ENCODE peak calls at places on chromosomes 4 and X, in ten cellular contexts. One of them, this sample, is unnamed.

GRCh38 chrX:19775830-19776498 is 111.4 kb downstream of the SH3KBP1 start:
- DNase-seq in A549: no peak
- DNase-seq in breast epithelium: no peak
- DNase-seq in MM.1S: no peak
- DNase-seq in fibroblast of lung: no peak
- DNase-seq in testis: no peak
- DNase-seq in body of pancreas: no peak
- DNase-seq in pancreas: no peak
- DNase-seq in cardiac muscle cell: no peak
- DNase-seq in mesenchymal stem cell: no peak
- DNase-seq in this sample: no peak

GRCh38 chrX:111386884-111387283 is 25.1 kb downstream of the DCX start:
- DNase-seq in A549: no peak
- DNase-seq in breast epithelium: no peak
- DNase-seq in MM.1S: no peak
- DNase-seq in fibroblast of lung: no peak
- DNase-seq in testis: no peak
- DNase-seq in body of pancreas: no peak
- DNase-seq in pancreas: no peak
- DNase-seq in cardiac muscle cell: no peak
- DNase-seq in mesenchymal stem cell: peak; percentile 4
- DNase-seq in this sample: no peak

GRCh38 chrX:139538907-139539593 is 8.5 kb downstream of the F9 start:
- DNase-seq in A549: no peak
- DNase-seq in breast epithelium: no peak
- DNase-seq in MM.1S: no peak
- DNase-seq in fibroblast of lung: peak; percentile 2
- DNase-seq in testis: no peak
- DNase-seq in body of pancreas: no peak
- DNase-seq in pancreas: no peak
- DNase-seq in cardiac muscle cell: no peak
- DNase-seq in mesenchymal stem cell: no peak
- DNase-seq in this sample: no peak

GRCh38 chrX:46599051-46599560 is 25.5 kb downstream of the CHST7 start:
- DNase-seq in A549: no peak
- DNase-seq in breast epithelium: no peak
- DNase-seq in MM.1S: no peak
- DNase-seq in fibroblast of lung: no peak
- DNase-seq in testis: no peak
- DNase-seq in body of pancreas: no peak
- DNase-seq in pancreas: no peak
- DNase-seq in cardiac muscle cell: no peak
- DNase-seq in mesenchymal stem cell: peak; percentile 33
- DNase-seq in this sample: no peak

GRCh38 chr4:4333265-4333706 is 43.2 kb downstream of the ZBTB49 start:
- DNase-seq in A549: no peak
- DNase-seq in breast epithelium: peak; percentile 78
- DNase-seq in MM.1S: no peak
- DNase-seq in fibroblast of lung: peak; percentile 90
- DNase-seq in testis: peak; percentile 66
- DNase-seq in body of pancreas: no peak
- DNase-seq in pancreas: no peak
- DNase-seq in cardiac muscle cell: peak; percentile 96
- DNase-seq in mesenchymal stem cell: peak; percentile 93
- DNase-seq in this sample: no peak

GRCh38 chr4:176660561-176660960 is 132.2 kb downstream of the VEGFC start:
- DNase-seq in A549: peak; percentile 2
- DNase-seq in breast epithelium: no peak
- DNase-seq in MM.1S: no peak
- DNase-seq in fibroblast of lung: no peak
- DNase-seq in testis: peak; percentile 26
- DNase-seq in body of pancreas: no peak
- DNase-seq in pancreas: no peak
- DNase-seq in cardiac muscle cell: no peak
- DNase-seq in mesenchymal stem cell: peak; percentile 6
- DNase-seq in this sample: no peak

GRCh38 chr4:73620115-73620792 is at the start of gene RASSF6:
- DNase-seq in A549: no peak
- DNase-seq in breast epithelium: peak; percentile 73
- DNase-seq in MM.1S: peak; percentile 81
- DNase-seq in fibroblast of lung: peak; percentile 20
- DNase-seq in testis: no peak
- DNase-seq in body of pancreas: peak; percentile 92
- DNase-seq in pancreas: peak; percentile 93
- DNase-seq in cardiac muscle cell: no peak
- DNase-seq in mesenchymal stem cell: no peak
- DNase-seq in this sample: no peak

GRCh38 chrX:97066381-97066780 is 182.7 kb downstream of the RPA4 start:
- DNase-seq in A549: no peak
- DNase-seq in breast epithelium: no peak
- DNase-seq in MM.1S: no peak
- DNase-seq in fibroblast of lung: no peak
- DNase-seq in testis: no peak
- DNase-seq in body of pancreas: no peak
- DNase-seq in pancreas: no peak
- DNase-seq in cardiac muscle cell: no peak
- DNase-seq in mesenchymal stem cell: no peak
- DNase-seq in this sample: no peak

GRCh38 chrX:136215559-136215958 is 35.6 kb downstream of the MAP7D3 start:
- DNase-seq in A549: no peak
- DNase-seq in breast epithelium: no peak
- DNase-seq in MM.1S: no peak
- DNase-seq in fibroblast of lung: peak; percentile 72
- DNase-seq in testis: no peak
- DNase-seq in body of pancreas: no peak
- DNase-seq in pancreas: no peak
- DNase-seq in cardiac muscle cell: no peak
- DNase-seq in mesenchymal stem cell: peak; percentile 52
- DNase-seq in this sample: no peak

GRCh38 chr4:10098770-10099139 is 17.8 kb downstream of the WDR1 start:
- DNase-seq in A549: no peak
- DNase-seq in breast epithelium: no peak
- DNase-seq in MM.1S: no peak
- DNase-seq in fibroblast of lung: peak; percentile 88
- DNase-seq in testis: no peak
- DNase-seq in body of pancreas: no peak
- DNase-seq in pancreas: no peak
- DNase-seq in cardiac muscle cell: peak; percentile 44
- DNase-seq in mesenchymal stem cell: peak; percentile 74
- DNase-seq in this sample: no peak

GRCh38 chr4:73862357-73862756 is 6.8 kb upstream of the CXCL1 start:
- DNase-seq in A549: no peak
- DNase-seq in breast epithelium: no peak
- DNase-seq in MM.1S: no peak
- DNase-seq in fibroblast of lung: peak; percentile 45
- DNase-seq in testis: no peak
- DNase-seq in body of pancreas: no peak
- DNase-seq in pancreas: no peak
- DNase-seq in cardiac muscle cell: no peak
- DNase-seq in mesenchymal stem cell: peak; percentile 67
- DNase-seq in this sample: no peak

GRCh38 chrX:47941423-47941822 is 62.4 kb downstream of the ZNF182 start:
- DNase-seq in A549: no peak
- DNase-seq in breast epithelium: no peak
- DNase-seq in MM.1S: peak; percentile 71
- DNase-seq in fibroblast of lung: no peak
- DNase-seq in testis: no peak
- DNase-seq in body of pancreas: no peak
- DNase-seq in pancreas: no peak
- DNase-seq in cardiac muscle cell: no peak
- DNase-seq in mesenchymal stem cell: no peak
- DNase-seq in this sample: no peak

GRCh38 chrX:47940448-47940847 is 63.3 kb downstream of the ZNF182 start:
- DNase-seq in A549: no peak
- DNase-seq in breast epithelium: no peak
- DNase-seq in MM.1S: no peak
- DNase-seq in fibroblast of lung: no peak
- DNase-seq in testis: no peak
- DNase-seq in body of pancreas: no peak
- DNase-seq in pancreas: no peak
- DNase-seq in cardiac muscle cell: no peak
- DNase-seq in mesenchymal stem cell: no peak
- DNase-seq in this sample: no peak

GRCh38 chrX:47936940-47937317 is 66.9 kb downstream of the ZNF182 start:
- DNase-seq in A549: no peak
- DNase-seq in breast epithelium: no peak
- DNase-seq in MM.1S: peak; percentile 25
- DNase-seq in fibroblast of lung: no peak
- DNase-seq in testis: no peak
- DNase-seq in body of pancreas: no peak
- DNase-seq in pancreas: no peak
- DNase-seq in cardiac muscle cell: no peak
- DNase-seq in mesenchymal stem cell: no peak
- DNase-seq in this sample: no peak

DNA sequence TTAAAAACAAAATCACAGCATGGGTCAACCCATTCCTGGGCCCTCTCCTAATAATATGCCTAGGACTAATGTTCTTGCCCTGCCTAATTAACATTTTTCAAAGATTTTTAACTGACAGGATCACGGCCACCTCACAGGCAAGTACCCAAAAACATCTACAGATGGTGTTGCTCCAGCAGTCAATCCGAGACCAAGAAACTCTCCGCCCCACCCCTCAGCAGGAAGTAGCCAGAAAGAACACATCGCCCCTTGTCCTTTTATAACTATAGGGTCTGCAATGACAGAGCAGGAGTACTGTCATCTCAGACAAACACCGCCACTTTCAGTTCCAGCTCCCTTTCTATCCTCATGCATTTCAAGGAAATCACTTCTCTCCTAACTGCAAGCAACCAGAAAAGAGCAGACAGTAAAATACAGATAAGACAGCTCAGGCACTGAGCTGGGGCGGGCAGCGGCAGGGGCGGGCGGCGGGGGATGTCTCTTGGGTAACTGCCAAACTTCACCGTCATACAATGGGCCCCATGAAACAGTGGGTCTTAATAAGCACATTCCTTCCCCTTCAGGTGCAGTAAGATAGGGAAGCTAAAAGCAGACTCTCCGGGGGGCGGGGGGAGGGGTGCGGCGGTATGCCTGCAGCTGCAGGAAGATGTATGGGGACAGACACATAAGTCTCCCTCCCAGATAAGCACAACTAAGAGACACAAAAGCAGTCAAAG is 67.4 kb downstream of the ZNF182 start:
- DNase-seq in A549: no peak
- DNase-seq in breast epithelium: no peak
- DNase-seq in MM.1S: peak; percentile 80
- DNase-seq in fibroblast of lung: peak; percentile 6
- DNase-seq in testis: no peak
- DNase-seq in body of pancreas: no peak
- DNase-seq in pancreas: no peak
- DNase-seq in cardiac muscle cell: peak; percentile 25
- DNase-seq in mesenchymal stem cell: no peak
- DNase-seq in this sample: no peak
- H3K27ac ChIP-seq in A549: no peak overlapping the region
- H3K27ac ChIP-seq in breast epithelium: no peak overlapping the region
- H3K27ac ChIP-seq in MM.1S: peak overlapping the region; percentile 93
- H3K27ac ChIP-seq in fibroblast of lung: no peak overlapping the region
- H3K27ac ChIP-seq in testis: no peak overlapping the region
- H3K27ac ChIP-seq in body of pancreas: no peak overlapping the region
- H3K27ac ChIP-seq in pancreas: no peak overlapping the region
- H3K27ac ChIP-seq in cardiac muscle cell: peak overlapping the region; percentile 78
- H3K27ac ChIP-seq in mesenchymal stem cell: no peak overlapping the region
- H3K27ac ChIP-seq in this sample: no peak overlapping the region

GRCh38 chr4:76754439-76754838 is 143.5 kb downstream of the SOWAHB start:
- DNase-seq in A549: no peak
- DNase-seq in breast epithelium: no peak
- DNase-seq in MM.1S: no peak
- DNase-seq in fibroblast of lung: no peak
- DNase-seq in testis: no peak
- DNase-seq in body of pancreas: no peak
- DNase-seq in pancreas: peak; percentile 40
- DNase-seq in cardiac muscle cell: no peak
- DNase-seq in mesenchymal stem cell: no peak
- DNase-seq in this sample: no peak

GRCh38 chr4:76755756-76756155 is 142.2 kb downstream of the SOWAHB start:
- DNase-seq in A549: no peak
- DNase-seq in breast epithelium: no peak
- DNase-seq in MM.1S: no peak
- DNase-seq in fibroblast of lung: peak; percentile 57
- DNase-seq in testis: no peak
- DNase-seq in body of pancreas: no peak
- DNase-seq in pancreas: no peak
- DNase-seq in cardiac muscle cell: no peak
- DNase-seq in mesenchymal stem cell: no peak
- DNase-seq in this sample: no peak

GRCh38 chr4:76751612-76752343 is 146.2 kb downstream of the SOWAHB start:
- DNase-seq in A549: no peak
- DNase-seq in breast epithelium: no peak
- DNase-seq in MM.1S: no peak
- DNase-seq in fibroblast of lung: no peak
- DNase-seq in testis: no peak
- DNase-seq in body of pancreas: no peak
- DNase-seq in pancreas: no peak
- DNase-seq in cardiac muscle cell: no peak
- DNase-seq in mesenchymal stem cell: no peak
- DNase-seq in this sample: no peak

GRCh38 chr4:76752911-76753494 is 144.9 kb downstream of the SOWAHB start:
- DNase-seq in A549: no peak
- DNase-seq in breast epithelium: no peak
- DNase-seq in MM.1S: no peak
- DNase-seq in fibroblast of lung: peak; percentile 99
- DNase-seq in testis: no peak
- DNase-seq in body of pancreas: no peak
- DNase-seq in pancreas: no peak
- DNase-seq in cardiac muscle cell: peak; percentile 93
- DNase-seq in mesenchymal stem cell: peak; percentile 98
- DNase-seq in this sample: no peak

GRCh38 chr4:76753814-76754213 is 144.1 kb downstream of the SOWAHB start:
- DNase-seq in A549: no peak
- DNase-seq in breast epithelium: no peak
- DNase-seq in MM.1S: no peak
- DNase-seq in fibroblast of lung: peak; percentile 97
- DNase-seq in testis: no peak
- DNase-seq in body of pancreas: no peak
- DNase-seq in pancreas: no peak
- DNase-seq in cardiac muscle cell: peak; percentile 86
- DNase-seq in mesenchymal stem cell: peak; percentile 94
- DNase-seq in this sample: no peak
- H3K27ac ChIP-seq in A549: peak overlapping the region; percentile 67
- H3K27ac ChIP-seq in breast epithelium: peak overlapping the region; percentile 34
- H3K27ac ChIP-seq in MM.1S: no peak overlapping the region
- H3K27ac ChIP-seq in fibroblast of lung: peak overlapping the region; percentile 96
- H3K27ac ChIP-seq in testis: no peak overlapping the region
- H3K27ac ChIP-seq in body of pancreas: no peak overlapping the region
- H3K27ac ChIP-seq in pancreas: no peak overlapping the region
- H3K27ac ChIP-seq in cardiac muscle cell: no peak overlapping the region
- H3K27ac ChIP-seq in mesenchymal stem cell: peak overlapping the region; percentile 93
- H3K27ac ChIP-seq in this sample: no peak overlapping the region

GRCh38 chr4:55445921-55446577 is 50.3 kb downstream of the TMEM165 start:
- DNase-seq in A549: no peak
- DNase-seq in breast epithelium: no peak
- DNase-seq in MM.1S: no peak
- DNase-seq in fibroblast of lung: peak; percentile 91
- DNase-seq in testis: no peak
- DNase-seq in body of pancreas: no peak
- DNase-seq in pancreas: no peak
- DNase-seq in cardiac muscle cell: peak; percentile 32
- DNase-seq in mesenchymal stem cell: peak; percentile 72
- DNase-seq in this sample: no peak
- H3K27ac ChIP-seq in A549: no peak overlapping the region
- H3K27ac ChIP-seq in breast epithelium: no peak overlapping the region
- H3K27ac ChIP-seq in MM.1S: no peak overlapping the region
- H3K27ac ChIP-seq in fibroblast of lung: peak overlapping the region; percentile 76
- H3K27ac ChIP-seq in testis: no peak overlapping the region
- H3K27ac ChIP-seq in body of pancreas: no peak overlapping the region
- H3K27ac ChIP-seq in pancreas: no peak overlapping the region
- H3K27ac ChIP-seq in cardiac muscle cell: no peak overlapping the region
- H3K27ac ChIP-seq in mesenchymal stem cell: peak overlapping the region; percentile 85
- H3K27ac ChIP-seq in this sample: no peak overlapping the region

GRCh38 chr4:16224264-16224663 is 2.0 kb downstream of the TAPT1 start:
- DNase-seq in A549: no peak
- DNase-seq in breast epithelium: no peak
- DNase-seq in MM.1S: no peak
- DNase-seq in fibroblast of lung: no peak
- DNase-seq in testis: peak; percentile 16
- DNase-seq in body of pancreas: no peak
- DNase-seq in pancreas: no peak
- DNase-seq in cardiac muscle cell: no peak
- DNase-seq in mesenchymal stem cell: no peak
- DNase-seq in this sample: no peak
- H3K27ac ChIP-seq in A549: peak overlapping the region; percentile 58
- H3K27ac ChIP-seq in breast epithelium: peak overlapping the region; percentile 14
- H3K27ac ChIP-seq in MM.1S: no peak overlapping the region
- H3K27ac ChIP-seq in fibroblast of lung: no peak overlapping the region
- H3K27ac ChIP-seq in testis: no peak overlapping the region
- H3K27ac ChIP-seq in body of pancreas: no peak overlapping the region
- H3K27ac ChIP-seq in pancreas: peak overlapping the region; percentile 97
- H3K27ac ChIP-seq in cardiac muscle cell: no peak overlapping the region
- H3K27ac ChIP-seq in mesenchymal stem cell: no peak overlapping the region
- H3K27ac ChIP-seq in this sample: peak overlapping the region; percentile 35

This sample was measured in substantia nigra.